ENCODE peak calls at places on chromosomes 2 and 18, in eight cellular contexts. Q, M, C, U, F, I, B and E are unnamed samples. For H3K4me1, the result is how much of the 10 kb centered on the place peaks cover.

GRCh38 chr2:611519-611918 is 65.7 kb downstream of the TMEM18 start:
- DNase-seq in B (no peak), I (no peak), M (no peak), C (no peak), F (peak), Q (no peak), U (no peak), E (no peak)

GRCh38 chr2:174510583-174511189 is 23.9 kb upstream of the GPR155 start:
- DNase-seq in F (peak), U (no peak), C (no peak), B (no peak), I (no peak), Q (no peak), M (no peak), E (no peak)

GRCh38 chr2:120394764-120395163 is 48.8 kb downstream of the INHBB start:
- DNase-seq in F (no peak), M (no peak), U (peak), Q (no peak), I (no peak), B (no peak), C (no peak), E (no peak)

GRCh38 chr2:26196683-26197418 is 24.0 kb downstream of the GAREM2 start:
- DNase-seq in I (no peak), M (no peak), C (no peak), U (no peak), B (no peak), F (no peak), Q (no peak), E (no peak)

GRCh38 chr18:50282521-50283335 is 1.4 kb upstream of the MBD1 start:
- DNase-seq in U (no peak), M (peak), B (no peak), C (no peak), I (no peak), F (no peak), Q (no peak), E (no peak)

GRCh38 chr18:13165636-13166423 is 52.7 kb upstream of the LDLRAD4 start:
- DNase-seq in U (no peak), F (no peak), B (no peak), Q (no peak), C (no peak), I (no peak), M (no peak), E (no peak)

GRCh38 chr2:148303166-148303565 is 282.3 kb downstream of the MBD5 start:
- DNase-seq in U (no peak), C (no peak), M (no peak), B (no peak), I (no peak), Q (no peak), F (no peak), E (no peak)

GRCh38 chr18:49949991-49950395 is 136.7 kb upstream of the ACAA2 start:
- DNase-seq in M (no peak), B (no peak), U (no peak), I (no peak), C (no peak), F (no peak), Q (no peak), E (no peak)

GRCh38 chr2:219045937-219046550 is 4.7 kb upstream of the CFAP65 start:
- DNase-seq in U (no peak), F (peak), C (no peak), Q (no peak), I (no peak), M (no peak), B (no peak), E (no peak)

GRCh38 chr2:203413796-203414195 is 85.6 kb downstream of the ABI2 start:
- DNase-seq in U (no peak), B (peak), Q (no peak), C (no peak), I (no peak), M (no peak), F (no peak), E (no peak)

GRCh38 chr2:8531481-8531880 is 150.4 kb upstream of the ID2 start:
- DNase-seq in C (no peak), F (no peak), B (no peak), U (no peak), Q (no peak), M (no peak), I (no peak), E (no peak)
- H3K4me1 ChIP-seq in C (under half), F (under half), B (under half), U (under half), Q (under half), M (under half), I (under half), E (under half)

GRCh38 chr2:168708099-168708498 is 94.3 kb upstream of the NOSTRIN start:
- DNase-seq in C (no peak), M (no peak), Q (no peak), F (no peak), I (no peak), U (no peak), B (no peak), E (no peak)

GRCh38 chr2:168706806-168707205 is 95.6 kb upstream of the NOSTRIN start:
- DNase-seq in Q (no peak), M (no peak), C (no peak), I (no peak), U (no peak), F (no peak), B (no peak), E (no peak)

GRCh38 chr2:168702579-168702978 is 99.9 kb upstream of the NOSTRIN start:
- DNase-seq in I (no peak), B (no peak), M (no peak), Q (no peak), U (no peak), F (no peak), C (no peak), E (no peak)

GRCh38 chr2:168703926-168704325 is 98.5 kb upstream of the NOSTRIN start:
- DNase-seq in C (no peak), F (no peak), Q (no peak), I (no peak), M (no peak), B (no peak), U (no peak), E (no peak)

DNA sequence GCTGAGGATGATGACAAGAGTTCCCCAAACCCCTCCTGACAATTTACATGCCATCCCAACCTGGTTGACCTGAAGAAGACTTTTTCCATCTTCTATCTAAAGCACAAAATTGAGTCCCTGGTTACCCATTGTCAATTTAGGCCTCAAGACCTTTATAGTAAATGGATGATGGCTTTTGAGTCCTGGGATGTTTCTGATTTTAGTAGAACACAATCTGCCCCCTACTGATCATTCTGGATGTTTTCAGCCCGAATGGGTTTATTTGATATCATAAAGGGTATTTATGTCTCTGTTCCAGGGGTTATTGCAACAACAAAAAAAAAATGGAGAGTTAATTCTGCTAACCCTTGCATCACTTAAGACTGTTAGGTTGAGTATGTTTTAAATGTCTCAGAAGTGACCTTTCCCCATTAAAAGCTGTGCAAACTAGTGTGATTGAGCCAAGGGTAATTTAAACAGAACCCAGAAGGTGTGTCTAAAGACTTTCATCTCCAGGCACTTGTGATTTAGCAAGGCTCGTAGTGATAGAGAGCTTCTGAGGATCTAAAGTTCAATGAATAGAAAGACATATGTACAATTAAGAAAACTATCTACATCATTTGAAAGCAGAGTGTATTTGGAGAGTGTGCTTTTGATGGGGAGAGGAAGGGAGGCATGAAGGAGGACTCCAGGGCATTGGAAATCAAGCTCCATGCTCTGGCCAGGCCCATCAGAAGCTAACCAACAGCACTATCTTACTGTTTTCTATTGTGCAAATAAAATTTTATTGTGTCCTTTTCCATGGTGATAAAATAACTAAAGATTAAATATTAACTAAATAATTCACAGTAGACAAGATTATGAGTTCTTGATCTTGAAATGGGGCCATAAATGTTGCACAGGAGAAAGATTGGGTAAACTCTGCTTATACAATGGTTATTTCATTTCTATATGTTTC is 96.6 kb upstream of the NOSTRIN start:
- DNase-seq in Q (no peak), B (no peak), F (peak), M (no peak), U (no peak), C (no peak), I (peak), E (no peak)
- TF ChIP-seq CTCF in Q (no peak), B (peak), F (peak), M (peak), U (no peak), C (peak), I (no peak), E (no peak)

GRCh38 chr18:31103423-31103822 is 1.2 kb upstream of the DSC2 start:
- DNase-seq in U (no peak), F (no peak), C (no peak), M (no peak), Q (no peak), B (no peak), I (no peak), E (no peak)

GRCh38 chr18:31102941-31103340 is 720 bp upstream of the DSC2 start:
- DNase-seq in M (no peak), Q (no peak), B (no peak), F (no peak), I (no peak), C (no peak), U (no peak), E (no peak)

GRCh38 chr18:31101148-31102019 is 837 bp downstream of the DSC2 start:
- DNase-seq in I (peak), C (peak), U (peak), F (peak), B (peak), Q (peak), M (peak), E (peak)

GRCh38 chr18:31100598-31101147 is 1.5 kb downstream of the DSC2 start:
- DNase-seq in C (no peak), Q (no peak), B (peak), M (peak), I (peak), F (peak), U (no peak), E (no peak)

DNA sequence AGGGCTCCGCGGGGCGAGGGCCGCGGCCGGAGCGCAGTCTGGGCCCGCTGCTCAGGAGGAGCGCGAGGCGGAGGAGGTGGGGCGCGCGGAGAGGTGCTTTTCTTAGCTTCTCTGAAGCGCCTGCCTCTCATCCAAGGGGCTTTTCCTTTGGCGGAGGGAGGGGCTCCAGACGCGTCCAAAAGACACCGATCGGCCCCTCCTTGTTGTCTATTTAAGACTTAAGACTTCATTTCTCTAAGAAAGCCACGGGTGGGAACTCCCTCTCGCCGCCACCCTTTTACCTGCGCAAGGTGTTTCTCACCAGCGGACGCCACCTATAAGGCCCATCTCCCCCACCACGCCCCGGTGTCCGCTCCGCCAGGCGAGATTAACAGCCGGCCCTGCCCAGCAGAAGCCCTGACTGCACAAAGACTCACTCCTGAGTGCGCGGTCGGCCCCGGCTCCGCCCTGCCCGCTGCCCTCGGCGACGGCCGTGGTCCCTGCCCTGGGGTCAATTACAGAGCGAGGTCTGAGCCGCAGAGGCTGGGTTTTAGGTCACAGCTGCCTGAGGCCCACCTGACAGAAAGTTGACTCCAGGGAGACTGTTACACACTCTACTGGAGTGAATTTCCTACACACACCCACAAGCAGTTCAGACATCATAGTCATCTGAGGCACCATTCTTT is at the start of gene DSC2:
- DNase-seq in I (peak), M (peak), B (peak), C (peak), U (peak), F (peak), Q (no peak), E (no peak)
- H3K4me3 ChIP-seq in I (peak), M (peak), B (peak), C (peak), U (peak), F (peak), Q (peak), E (peak)

GRCh38 chr18:55306338-55306737 is 281.7 kb downstream of the TCF4 start:
- DNase-seq in U (no peak), C (no peak), M (no peak), Q (no peak), I (no peak), B (no peak), F (no peak), E (no peak)
- H3K4me1 ChIP-seq in U (under half), C (half or more), M (under half), Q (under half), I (under half), B (under half), F (under half), E (half or more)

GRCh38 chr2:144227427-144227826 is 292.5 kb downstream of the ZEB2 start:
- DNase-seq in M (no peak), F (no peak), U (no peak), C (no peak), B (no peak), I (no peak), Q (no peak), E (no peak)
- TF ChIP-seq CTCF in M (no peak), F (no peak), U (no peak), C (no peak), B (no peak), I (no peak), Q (no peak), E (no peak)

GRCh38 chr2:101985101-101985792 is 6.5 kb upstream of the IL1R2 start:
- DNase-seq in F (no peak), I (no peak), Q (no peak), M (no peak), C (no peak), B (no peak), U (no peak), E (no peak)
- H3K4me3 ChIP-seq in F (no peak), I (no peak), Q (no peak), M (no peak), C (no peak), B (no peak), U (no peak), E (no peak)

GRCh38 chr2:240876475-240877251 is 8.0 kb downstream of the AGXT start:
- DNase-seq in U (no peak), I (peak), C (no peak), B (no peak), F (no peak), M (peak), Q (no peak), E (peak)

GRCh38 chr2:240873805-240874714 is 5.4 kb downstream of the AGXT start:
- DNase-seq in Q (no peak), C (no peak), B (no peak), I (no peak), F (no peak), U (no peak), M (peak), E (peak)

GRCh38 chr2:240874715-240875227 is 6.1 kb downstream of the AGXT start:
- DNase-seq in U (no peak), I (no peak), F (no peak), Q (no peak), M (peak), C (no peak), B (no peak), E (no peak)

GRCh38 chr2:240876035-240876474 is 7.4 kb downstream of the AGXT start:
- DNase-seq in C (no peak), F (no peak), B (no peak), Q (no peak), U (no peak), I (no peak), M (no peak), E (no peak)

DNA sequence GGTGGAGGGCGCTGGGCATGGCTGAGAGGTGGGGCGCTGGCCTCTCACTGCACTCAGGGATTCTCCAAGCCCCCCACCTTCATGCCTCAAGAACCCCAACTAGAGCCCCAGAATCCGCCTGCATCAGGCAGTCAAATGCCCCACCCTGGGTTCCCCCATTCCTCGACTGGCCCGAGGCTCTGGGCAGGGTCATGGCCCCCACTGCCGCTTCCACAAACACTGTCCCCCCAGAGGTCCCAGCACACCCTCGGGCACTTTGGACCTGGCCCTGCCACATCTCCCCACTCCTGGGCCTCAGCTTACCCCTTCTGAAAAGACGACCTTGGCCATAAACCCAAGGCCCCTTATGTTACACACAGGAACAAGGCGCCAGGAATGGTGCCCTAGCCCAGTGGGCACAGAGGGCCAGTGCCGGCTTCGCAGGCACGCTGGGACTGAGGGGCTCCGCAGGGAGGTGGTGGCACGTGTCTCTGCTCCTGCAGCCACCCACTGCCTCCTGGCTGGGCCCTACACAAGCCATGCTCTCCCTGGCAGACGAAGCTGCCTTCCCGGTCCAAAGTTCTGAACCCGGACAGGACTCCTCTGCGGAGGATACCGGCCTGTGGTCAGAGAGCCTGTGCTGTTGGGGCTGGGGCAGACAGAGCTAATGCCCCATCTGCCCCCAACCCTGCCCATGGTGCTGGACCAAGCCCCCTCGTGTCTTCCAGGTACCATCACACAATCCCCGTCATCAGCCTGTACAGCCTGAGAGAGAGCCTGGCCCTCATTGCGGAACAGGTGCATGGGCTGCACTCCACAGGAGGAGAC is 6.8 kb downstream of the AGXT start:
- DNase-seq in I (no peak), C (no peak), B (no peak), Q (no peak), M (peak), U (no peak), F (no peak), E (no peak)
- H3K4me1 ChIP-seq in I (under half), C (under half), B (under half), Q (under half), M (under half), U (under half), F (under half), E (under half)

GRCh38 chr2:68157402-68158133 is at the start of gene PNO1:
- DNase-seq in Q (peak), C (peak), I (peak), B (peak), M (peak), U (peak), F (peak), E (peak)
- TF ChIP-seq CTCF in Q (no peak), C (peak), I (no peak), B (no peak), M (no peak), U (no peak), F (no peak), E (no peak)

GRCh38 chr18:2905802-2906521 is 59.2 kb downstream of the EMILIN2 start:
- DNase-seq in F (no peak), U (no peak), B (peak), I (no peak), Q (peak), C (peak), M (peak), E (peak)
- H3K4me3 ChIP-seq in F (peak), U (peak), B (peak), I (peak), Q (peak), C (peak), M (peak), E (peak)